ENCODE peak calls at places on chromosomes 12 and 14, in four cellular contexts. B is osteocyte, X is A549, H is astrocyte of the spinal cord. C is an unnamed sample.

GRCh38 chr14:78700236-78700635 is 530.1 kb downstream of the NRXN3 start:
- DNase-seq in B (no peak), X (peak; percentile 4), H (no peak), C (peak; percentile 39)

GRCh38 chr12:27013606-27014084 is 539 bp downstream of the TM7SF3 start:
- DNase-seq in B (no peak), X (peak; percentile 40), H (peak; percentile 54), C (no peak)

GRCh38 chr14:44170554-44170953 is 336.5 kb downstream of the FSCB start:
- DNase-seq in B (no peak), X (no peak), H (no peak), C (no peak)

GRCh38 chr12:10771132-10771733 is 31.2 kb downstream of the TAS2R7 start:
- DNase-seq in B (no peak), X (peak; percentile 44), H (peak; percentile 48), C (peak; percentile 8)

GRCh38 chr14:103179078-103179477 is 55.8 kb downstream of the TNFAIP2 start:
- DNase-seq in B (no peak), X (no peak), H (no peak), C (no peak)

GRCh38 chr12:132460571-132460970 is 29.4 kb upstream of the FBRSL1 start:
- DNase-seq in B (no peak), X (peak; percentile 58), H (no peak), C (no peak)

GRCh38 chr12:99605-100004 is 33.0 kb downstream of the IQSEC3 start:
- DNase-seq in B (no peak), X (no peak), H (peak; percentile 15), C (no peak)

GRCh38 chr12:88833641-88834116 is 253.4 kb upstream of the KITLG start:
- DNase-seq in B (no peak), X (no peak), H (no peak), C (no peak)

GRCh38 chr14:68309121-68309520 is 483.7 kb downstream of the ZFP36L1 start:
- DNase-seq in B (no peak), X (no peak), H (no peak), C (no peak)

GRCh38 chr12:97493729-97494128 is 31.1 kb downstream of the RMST start:
- DNase-seq in B (no peak), X (no peak), H (no peak), C (no peak)

GRCh38 chr12:112937741-112938719 is at the start of gene OAS3:
- DNase-seq in B (peak; percentile 85), X (peak; percentile 82), H (peak; percentile 74), C (peak; percentile 76)

GRCh38 chr14:98189521-98189920 is 1082.5 kb downstream of the BCL11B start:
- DNase-seq in B (no peak), X (no peak), H (no peak), C (no peak)

GRCh38 chr12:124482901-124483799 is 84.3 kb downstream of the NCOR2 start:
- DNase-seq in B (no peak), X (no peak), H (no peak), C (no peak)

GRCh38 chr14:68458253-68458652 is 334.6 kb downstream of the ZFP36L1 start:
- DNase-seq in B (no peak), X (no peak), H (no peak), C (no peak)

GRCh38 chr14:81137316-81137715 is 83.4 kb downstream of the GTF2A1 start:
- DNase-seq in B (no peak), X (peak; percentile 41), H (peak; percentile 51), C (no peak)

GRCh38 chr14:60653388-60653690 is 4.1 kb upstream of the SIX1 start:
- DNase-seq in B (no peak), X (no peak), H (no peak), C (peak; percentile 79)

GRCh38 chr12:130716918-130717306 is 813 bp upstream of the RIMBP2 start:
- DNase-seq in B (no peak), X (no peak), H (no peak), C (peak; percentile 41)

GRCh38 chr14:80805136-80805535 is 136.4 kb downstream of the CEP128 start:
- DNase-seq in B (no peak), X (no peak), H (peak; percentile 23), C (no peak)

GRCh38 chr12:2194060-2194459 is 141.3 kb downstream of the CACNA1C start:
- DNase-seq in B (no peak), X (no peak), H (no peak), C (no peak)

GRCh38 chr12:132133952-132134652 is 10.0 kb downstream of the DDX51 start:
- DNase-seq in B (no peak), X (peak; percentile 39), H (no peak), C (peak; percentile 88)

GRCh38 chr14:95561001-95561412 is 26.2 kb downstream of the GLRX5 start:
- DNase-seq in B (peak; percentile 94), X (peak; percentile 88), H (peak; percentile 84), C (peak; percentile 83)

GRCh38 chr12:105977256-105978051 is 161.3 kb downstream of the NUAK1 start:
- DNase-seq in B (no peak), X (no peak), H (peak; percentile 93), C (no peak)

GRCh38 chr14:61854898-61855297 is 92.7 kb downstream of the SNAPC1 start:
- DNase-seq in B (no peak), X (no peak), H (no peak), C (no peak)

GRCh38 chr12:7512528-7512927 is 9.0 kb upstream of the CD163 start:
- DNase-seq in B (no peak), X (peak; percentile 67), H (peak; percentile 96), C (no peak)